ENCODE peak calls at places on chromosomes 13 and 19, in ten cellular contexts. S, B, F, J, Q, R, A, E, P and C are unnamed samples. For H3K27me3 and H3K9me3, the result is how much of the 10 kb centered on the place peaks cover.

GRCh38 chr19:6847828-6848200 is 39.6 kb upstream of the ADGRE1 start:
- DNase-seq in A (no peak), P (no peak), Q (no peak), B (no peak), S (no peak), R (no peak), J (no peak), E (no peak), F (no peak), C (no peak)

GRCh38 chr19:16067205-16067938 is 8.9 kb upstream of the TPM4 start:
- DNase-seq in Q (peak), R (no peak), J (no peak), A (peak), E (peak), P (peak), F (no peak), B (peak), S (peak), C (no peak)

GRCh38 chr19:41354343-41354974 is 737 bp upstream of the TGFB1 start:
- DNase-seq in Q (peak), A (peak), S (no peak), E (no peak), F (no peak), J (no peak), P (no peak), B (no peak), R (no peak), C (no peak)

GRCh38 chr19:56367829-56368711 is 25.3 kb downstream of the ZNF582 start:
- DNase-seq in S (no peak), Q (peak), P (peak), J (peak), R (peak), F (peak), A (peak), B (peak), E (peak), C (peak)

GRCh38 chr13:82847595-82847994 is 1034.7 kb downstream of the SLITRK1 start:
- DNase-seq in J (no peak), B (no peak), R (no peak), S (peak), E (no peak), Q (no peak), F (no peak), P (no peak), A (no peak), C (no peak)

GRCh38 chr19:13978721-13979191 is 26.4 kb downstream of the DCAF15 start:
- DNase-seq in B (no peak), R (no peak), J (peak), A (no peak), S (no peak), P (no peak), Q (no peak), E (peak), F (no peak), C (no peak)

GRCh38 chr19:4904481-4904880 is 1.8 kb upstream of the ARRDC5 start:
- DNase-seq in R (no peak), F (no peak), P (no peak), B (no peak), E (no peak), J (no peak), Q (no peak), S (no peak), A (no peak), C (no peak)

GRCh38 chr19:15249560-15249874 is 17.3 kb upstream of the EPHX3 start:
- DNase-seq in P (no peak), B (no peak), F (no peak), J (no peak), R (no peak), E (no peak), A (no peak), S (no peak), Q (no peak), C (no peak)

GRCh38 chr13:78701383-78701782 is 42.4 kb upstream of the OBI1 start:
- DNase-seq in P (no peak), Q (no peak), B (no peak), R (no peak), A (no peak), E (peak), F (no peak), J (no peak), S (no peak), C (no peak)

GRCh38 chr13:57546942-57547341 is 84.6 kb upstream of the PCDH17 start:
- DNase-seq in B (no peak), E (no peak), R (no peak), A (no peak), Q (no peak), J (no peak), P (no peak), S (no peak), F (no peak), C (no peak)

GRCh38 chr13:94712812-94713555 is 639 bp upstream of the SOX21 start:
- DNase-seq in F (no peak), E (peak), A (peak), S (peak), B (no peak), R (peak), Q (no peak), J (no peak), P (no peak), C (peak)

GRCh38 chr13:30577381-30577780 is 40.3 kb upstream of the USPL1 start:
- DNase-seq in R (no peak), A (no peak), B (peak), S (peak), P (no peak), F (peak), Q (no peak), J (no peak), E (peak), C (peak)

GRCh38 chr13:105464249-105464648 is 1071.2 kb downstream of the EFNB2 start:
- DNase-seq in J (no peak), P (no peak), A (no peak), R (no peak), E (no peak), Q (no peak), S (no peak), F (no peak), B (no peak), C (no peak)

GRCh38 chr13:74573654-74574053 is 439.4 kb upstream of the KLF12 start:
- DNase-seq in S (no peak), B (no peak), J (no peak), P (peak), A (no peak), E (peak), Q (peak), F (no peak), R (peak), C (no peak)

GRCh38 chr13:94595006-94595942 is 678 bp downstream of the TGDS start:
- DNase-seq in J (peak), R (peak), A (no peak), E (peak), P (peak), S (peak), Q (no peak), F (peak), B (no peak), C (peak)

GRCh38 chr19:39178296-39179006 is 18.3 kb upstream of the NCCRP1 start:
- DNase-seq in A (no peak), B (no peak), J (no peak), E (no peak), P (no peak), Q (no peak), S (no peak), F (no peak), R (no peak), C (no peak)

GRCh38 chr13:27076411-27076810 is 95.2 kb downstream of the USP12 start:
- DNase-seq in F (no peak), R (no peak), J (no peak), B (no peak), P (no peak), E (peak), A (no peak), Q (no peak), S (no peak), C (peak)

GRCh38 chr13:40064723-40065122 is 409.3 kb downstream of the COG6 start:
- DNase-seq in P (no peak), F (no peak), B (no peak), S (peak), R (no peak), Q (no peak), A (peak), E (peak), J (no peak), C (no peak)

GRCh38 chr19:19275166-19275565 is 2.1 kb upstream of the TM6SF2 start:
- DNase-seq in B (no peak), Q (no peak), E (no peak), S (no peak), J (no peak), P (no peak), A (no peak), R (no peak), F (no peak), C (no peak)

GRCh38 chr19:13057147-13057572 is 45.5 kb downstream of the LYL1 start:
- DNase-seq in E (no peak), A (no peak), P (no peak), B (no peak), Q (no peak), S (peak), J (no peak), F (no peak), R (peak), C (no peak)

GRCh38 chr13:44976949-44977583 is 12.2 kb downstream of the NUFIP1 start:
- DNase-seq in R (no peak), J (no peak), Q (no peak), P (no peak), E (peak), B (no peak), F (no peak), A (no peak), S (no peak), C (no peak)

GRCh38 chr13:33761744-33762143 is 56.2 kb upstream of the RFC3 start:
- DNase-seq in P (peak), B (no peak), R (peak), J (no peak), S (peak), A (no peak), E (peak), F (no peak), Q (no peak), C (peak)

GRCh38 chr13:27005976-27006518 is 165.6 kb downstream of the USP12 start:
- DNase-seq in R (no peak), J (no peak), E (no peak), B (no peak), P (no peak), Q (no peak), S (no peak), F (no peak), A (no peak), C (no peak)

GRCh38 chr13:72643339-72643989 is 84.0 kb downstream of the MZT1 start:
- DNase-seq in J (peak), P (peak), B (peak), R (peak), S (peak), A (peak), E (peak), Q (no peak), F (peak), C (peak)

GRCh38 chr19:425056-425455 is 16.1 kb upstream of the C2CD4C start:
- DNase-seq in B (no peak), S (no peak), E (no peak), F (no peak), A (no peak), Q (no peak), P (no peak), J (no peak), R (no peak), C (no peak)

GRCh38 chr13:44396963-44397580 is 23.4 kb downstream of the SERP2 start:
- DNase-seq in E (peak), P (no peak), B (no peak), A (no peak), F (no peak), J (no peak), S (no peak), Q (peak), R (peak), C (peak)

GRCh38 chr19:35357867-35358573 is at the start of gene FFAR3:
- DNase-seq in P (peak), F (no peak), R (peak), J (no peak), A (peak), Q (no peak), B (no peak), S (no peak), E (peak), C (peak)

GRCh38 chr13:78742659-78743058 is 83.7 kb upstream of the OBI1 start:
- DNase-seq in A (no peak), J (no peak), F (no peak), S (no peak), Q (no peak), P (no peak), R (peak), E (no peak), B (no peak), C (no peak)

GRCh38 chr13:33615436-33615835 is 202.5 kb upstream of the RFC3 start:
- DNase-seq in E (no peak), J (no peak), S (no peak), Q (no peak), P (no peak), B (no peak), F (no peak), A (no peak), R (no peak), C (no peak)

DNA sequence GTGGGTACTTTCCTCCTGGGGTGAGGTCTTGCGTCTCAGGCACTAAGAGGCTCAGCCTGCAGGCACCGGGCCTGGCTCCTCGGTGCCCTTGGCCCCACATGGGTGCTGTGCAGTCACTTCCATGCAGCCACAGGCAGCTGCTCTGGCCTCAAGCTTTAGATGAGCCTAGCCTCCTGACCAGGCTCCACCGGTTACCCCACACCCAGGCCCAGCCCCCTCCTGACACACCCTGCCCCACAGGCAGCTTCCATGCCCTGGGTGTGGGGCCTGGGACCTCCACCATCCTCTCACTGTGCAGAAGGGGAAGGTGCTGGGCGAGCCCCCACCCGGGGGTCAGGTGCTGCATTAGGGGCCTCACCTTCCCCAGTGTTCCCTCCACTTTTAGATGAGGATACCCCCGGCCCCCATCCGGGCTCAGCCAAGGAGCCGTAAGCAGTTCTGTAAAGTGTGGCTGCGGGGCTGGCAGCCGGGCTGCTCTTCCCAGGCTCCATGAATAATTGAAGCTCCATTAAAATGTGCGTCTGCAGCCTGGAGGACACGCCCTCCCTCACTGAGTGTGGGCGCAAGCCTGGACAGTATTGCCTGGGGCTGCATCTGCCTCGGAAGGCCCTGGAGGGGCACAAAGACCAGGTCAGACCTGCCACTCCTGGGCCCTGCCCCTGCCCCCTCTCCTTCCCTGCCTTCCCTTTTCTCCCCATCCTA is 72.5 kb upstream of the KCTD15 start:
- DNase-seq in A (no peak), F (no peak), J (no peak), P (no peak), Q (no peak), B (no peak), R (no peak), S (no peak), E (no peak), C (no peak)
- H3K27me3 ChIP-seq in A (under half), F (under half), J (under half), P (under half), Q (under half), B (under half), R (under half), S (under half), E (under half), C (under half)

DNA sequence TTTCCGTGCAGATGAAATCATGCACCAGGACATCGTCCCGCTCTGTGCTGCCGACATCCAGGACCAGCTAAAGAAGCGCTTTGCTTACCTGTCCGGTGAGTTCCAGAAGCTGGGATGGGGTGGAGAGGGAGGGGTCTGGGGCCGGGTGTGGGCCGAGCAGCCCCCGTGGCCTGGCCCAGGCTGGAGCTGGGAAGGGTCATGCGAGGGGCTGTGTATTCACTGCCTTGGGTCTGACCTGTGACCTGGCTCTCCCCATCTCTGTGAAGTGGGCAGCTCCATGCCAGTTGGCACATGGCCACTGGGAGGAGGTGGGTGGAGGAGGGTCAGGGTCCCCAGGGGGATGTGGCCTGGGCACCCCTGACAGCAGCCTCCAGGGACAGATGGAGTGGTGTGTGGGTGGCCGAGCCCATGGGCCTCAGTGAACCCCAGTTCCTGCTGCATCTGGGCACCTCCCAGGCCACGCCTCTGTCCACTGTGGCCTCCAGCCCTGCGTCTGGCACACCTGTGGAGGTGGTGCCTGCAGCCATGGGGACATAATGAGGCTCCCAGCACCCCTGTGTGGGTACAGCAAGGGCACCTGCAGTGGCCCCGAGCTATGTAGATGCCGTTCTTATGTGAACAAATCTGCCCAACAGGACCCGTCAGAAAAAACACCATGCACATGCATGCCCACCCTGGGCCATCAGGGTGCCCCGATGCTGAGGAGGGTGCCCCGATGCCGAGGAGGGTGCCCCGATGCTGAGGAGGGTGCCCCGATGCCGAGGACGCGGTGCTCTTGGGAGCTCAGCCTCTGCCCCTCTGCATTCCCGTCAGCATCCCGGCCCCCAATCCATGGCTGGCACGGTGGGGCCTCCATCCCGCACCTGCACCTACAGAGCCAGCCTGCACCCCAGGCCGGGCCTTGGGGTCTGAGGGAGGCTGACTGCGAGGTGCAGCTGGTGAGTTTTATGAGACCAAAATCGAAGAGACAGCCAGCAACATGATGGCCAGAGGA is 46.0 kb downstream of the MCF2L start:
- DNase-seq in S (no peak), F (no peak), R (no peak), J (no peak), P (no peak), Q (no peak), A (peak), B (no peak), E (no peak), C (no peak)
- H3K9me3 ChIP-seq in S (under half), F (under half), R (under half), J (under half), P (under half), Q (under half), A (under half), B (under half), E (under half), C (under half)

DNA sequence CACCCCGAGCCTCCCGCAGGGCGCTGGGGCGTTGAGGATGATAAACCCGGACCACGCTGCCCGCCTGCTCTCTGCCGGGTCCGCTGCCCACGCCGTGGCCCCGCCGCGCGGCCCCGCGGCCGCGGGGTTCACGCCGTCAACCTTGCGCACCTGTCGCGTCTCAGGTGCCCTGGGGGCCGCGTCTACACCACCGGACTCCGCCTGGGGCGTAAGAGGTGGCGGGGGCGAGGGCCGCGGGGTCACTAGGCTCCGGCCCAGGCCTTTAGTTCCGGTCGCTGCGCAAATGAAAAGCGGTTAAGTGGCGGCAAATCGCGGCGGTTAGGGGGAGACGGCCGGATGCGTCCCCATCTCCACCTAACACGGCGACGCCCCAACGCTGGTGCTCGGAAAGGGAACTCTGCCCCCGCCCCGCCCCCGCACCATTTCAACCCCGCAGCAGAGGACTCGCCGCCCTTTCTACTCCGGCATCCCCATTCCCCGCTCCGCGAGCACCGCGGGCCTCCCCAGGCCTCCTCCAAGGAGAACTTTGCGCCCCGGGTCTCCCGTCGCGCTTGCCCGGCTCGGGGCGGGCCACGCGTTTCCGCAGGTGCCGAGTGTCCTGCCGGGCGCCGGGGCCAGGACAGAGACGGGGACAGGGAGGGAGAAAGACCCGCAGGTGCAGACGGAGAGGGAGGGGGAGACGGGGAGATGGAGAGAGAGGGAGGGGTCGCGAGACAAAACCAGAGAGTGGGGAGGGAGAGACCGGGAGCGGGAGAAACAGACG is 4.3 kb downstream of the ONECUT3 start:
- DNase-seq in F (no peak), R (peak), E (no peak), P (no peak), S (no peak), Q (no peak), B (no peak), J (no peak), A (no peak), C (no peak)
- H3K27me3 ChIP-seq in F (under half), R (half or more), E (half or more), P (under half), S (under half), Q (half or more), B (half or more), J (under half), A (under half), C (half or more)

GRCh38 chr19:9148687-9149086 is 8.5 kb downstream of the ZNF317 start:
- DNase-seq in Q (no peak), S (no peak), B (no peak), F (no peak), J (no peak), E (no peak), R (no peak), P (no peak), A (no peak), C (no peak)
- H3K9me3 ChIP-seq in Q (under half), S (half or more), B (half or more), F (under half), J (under half), E (under half), R (half or more), P (under half), A (under half), C (under half)

DNA sequence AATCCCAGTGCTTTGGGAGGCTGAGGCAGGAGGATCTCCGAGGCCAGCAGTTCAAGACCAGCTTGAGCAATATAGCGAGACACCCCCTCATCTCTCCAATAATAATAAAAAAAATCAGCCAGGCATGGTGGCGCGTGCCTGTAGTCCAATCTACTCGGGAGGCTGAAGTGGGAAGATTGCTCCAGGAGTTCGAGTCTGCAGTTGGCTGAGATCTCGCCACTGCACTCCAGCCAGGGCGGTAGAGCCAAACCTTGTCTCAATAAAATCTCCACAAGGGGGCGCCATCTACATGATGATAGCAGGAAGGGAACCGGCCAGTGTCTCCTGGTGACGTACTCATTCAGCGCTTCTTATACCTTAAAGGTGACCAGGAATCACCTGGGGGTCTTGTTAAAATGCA is 13.6 kb upstream of the C5AR1 start:
- DNase-seq in B (peak), F (peak), E (peak), R (peak), P (peak), J (peak), Q (peak), A (peak), S (peak), C (peak)
- H3K27me3 ChIP-seq in B (under half), F (under half), E (under half), R (under half), P (under half), J (under half), Q (under half), A (under half), S (under half), C (under half)

DNA sequence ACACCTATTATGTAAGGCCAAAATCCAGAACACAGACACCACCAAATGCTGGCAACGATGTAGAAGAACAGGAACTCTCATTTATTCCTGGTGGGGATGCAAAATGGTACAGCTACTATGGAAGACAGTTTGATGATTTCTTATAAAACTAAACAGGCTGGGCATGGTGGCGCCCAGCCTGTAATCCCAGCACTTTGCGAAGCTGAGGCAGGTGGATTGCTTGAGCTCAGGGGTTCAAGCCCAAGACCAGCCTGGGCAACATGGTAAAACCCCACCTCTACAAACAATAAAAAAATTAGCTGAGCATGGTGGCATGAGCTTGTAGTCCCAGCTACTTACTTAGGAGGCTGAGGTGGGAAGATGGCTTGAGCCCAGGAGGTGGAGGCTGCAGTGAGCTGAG is 98.3 kb downstream of the TUBA3C start:
- DNase-seq in E (no peak), S (no peak), F (no peak), Q (no peak), B (no peak), P (no peak), R (no peak), J (no peak), A (no peak), C (no peak)
- H3K9me3 ChIP-seq in E (under half), S (under half), F (under half), Q (under half), B (under half), P (under half), R (half or more), J (under half), A (under half), C (under half)